ENCODE peak calls at places on chromosomes 2 and 18, in nine cellular contexts. One of them, this sample, is unnamed.

GRCh38 chr2:175600024-175600831 is 401.8 kb downstream of the LNPK start:
- DNase-seq in RPMI7951: no peak
- DNase-seq in activated CD4-positive, alpha-beta T cell treated with anti-CD3 and anti-CD28 coated beads, Interleukin-2, amount 50 U/mL, for 48 hours: no peak
- DNase-seq in progenitor cell of endocrine pancreas: no peak
- DNase-seq in NCI-H460: no peak
- DNase-seq in NCI-H1092 treated with DMSO at 0.1 percent for 48 hours: no peak
- DNase-seq in AG08395: peak
- DNase-seq in H9: no peak
- DNase-seq in transverse colon: no peak
- DNase-seq in this sample: no peak

GRCh38 chr18:2935438-2936192 is 77.3 kb downstream of the LPIN2 start:
- DNase-seq in RPMI7951: no peak
- DNase-seq in activated CD4-positive, alpha-beta T cell treated with anti-CD3 and anti-CD28 coated beads, Interleukin-2, amount 50 U/mL, for 48 hours: no peak
- DNase-seq in progenitor cell of endocrine pancreas: no peak
- DNase-seq in NCI-H460: no peak
- DNase-seq in NCI-H1092 treated with DMSO at 0.1 percent for 48 hours: no peak
- DNase-seq in AG08395: no peak
- DNase-seq in H9: no peak
- DNase-seq in transverse colon: no peak
- DNase-seq in this sample: no peak

GRCh38 chr2:42926438-42927333 is 134.3 kb upstream of the HAAO start:
- DNase-seq in RPMI7951: no peak
- DNase-seq in activated CD4-positive, alpha-beta T cell treated with anti-CD3 and anti-CD28 coated beads, Interleukin-2, amount 50 U/mL, for 48 hours: no peak
- DNase-seq in progenitor cell of endocrine pancreas: no peak
- DNase-seq in NCI-H460: no peak
- DNase-seq in NCI-H1092 treated with DMSO at 0.1 percent for 48 hours: peak
- DNase-seq in AG08395: no peak
- DNase-seq in H9: no peak
- DNase-seq in transverse colon: peak
- DNase-seq in this sample: peak

GRCh38 chr2:175169191-175169590 is 1.2 kb upstream of the ATF2 start:
- DNase-seq in RPMI7951: no peak
- DNase-seq in activated CD4-positive, alpha-beta T cell treated with anti-CD3 and anti-CD28 coated beads, Interleukin-2, amount 50 U/mL, for 48 hours: no peak
- DNase-seq in progenitor cell of endocrine pancreas: no peak
- DNase-seq in NCI-H460: no peak
- DNase-seq in NCI-H1092 treated with DMSO at 0.1 percent for 48 hours: no peak
- DNase-seq in AG08395: no peak
- DNase-seq in H9: no peak
- DNase-seq in transverse colon: no peak
- DNase-seq in this sample: no peak

GRCh38 chr2:200378652-200379290 is 72.3 kb downstream of the SPATS2L start:
- DNase-seq in RPMI7951: peak
- DNase-seq in activated CD4-positive, alpha-beta T cell treated with anti-CD3 and anti-CD28 coated beads, Interleukin-2, amount 50 U/mL, for 48 hours: no peak
- DNase-seq in progenitor cell of endocrine pancreas: no peak
- DNase-seq in NCI-H460: no peak
- DNase-seq in NCI-H1092 treated with DMSO at 0.1 percent for 48 hours: no peak
- DNase-seq in AG08395: peak
- DNase-seq in H9: no peak
- DNase-seq in transverse colon: no peak
- DNase-seq in this sample: no peak

GRCh38 chr2:98903767-98904485 is 32.1 kb downstream of the CRACDL start:
- DNase-seq in RPMI7951: no peak
- DNase-seq in activated CD4-positive, alpha-beta T cell treated with anti-CD3 and anti-CD28 coated beads, Interleukin-2, amount 50 U/mL, for 48 hours: no peak
- DNase-seq in progenitor cell of endocrine pancreas: no peak
- DNase-seq in NCI-H460: no peak
- DNase-seq in NCI-H1092 treated with DMSO at 0.1 percent for 48 hours: peak
- DNase-seq in AG08395: no peak
- DNase-seq in H9: peak
- DNase-seq in transverse colon: no peak
- DNase-seq in this sample: peak

GRCh38 chr2:69642709-69643601 is 584 bp downstream of the AAK1 start:
- DNase-seq in RPMI7951: peak
- DNase-seq in activated CD4-positive, alpha-beta T cell treated with anti-CD3 and anti-CD28 coated beads, Interleukin-2, amount 50 U/mL, for 48 hours: peak
- DNase-seq in progenitor cell of endocrine pancreas: no peak
- DNase-seq in NCI-H460: peak
- DNase-seq in NCI-H1092 treated with DMSO at 0.1 percent for 48 hours: peak
- DNase-seq in AG08395: peak
- DNase-seq in H9: peak
- DNase-seq in transverse colon: peak
- DNase-seq in this sample: peak

GRCh38 chr2:55151721-55152433 is 80.2 kb downstream of the CLHC1 start:
- DNase-seq in RPMI7951: no peak
- DNase-seq in activated CD4-positive, alpha-beta T cell treated with anti-CD3 and anti-CD28 coated beads, Interleukin-2, amount 50 U/mL, for 48 hours: no peak
- DNase-seq in progenitor cell of endocrine pancreas: no peak
- DNase-seq in NCI-H460: no peak
- DNase-seq in NCI-H1092 treated with DMSO at 0.1 percent for 48 hours: no peak
- DNase-seq in AG08395: no peak
- DNase-seq in H9: no peak
- DNase-seq in transverse colon: no peak
- DNase-seq in this sample: peak

GRCh38 chr2:151614606-151615306 is 119.5 kb downstream of the NEB start:
- DNase-seq in RPMI7951: no peak
- DNase-seq in activated CD4-positive, alpha-beta T cell treated with anti-CD3 and anti-CD28 coated beads, Interleukin-2, amount 50 U/mL, for 48 hours: no peak
- DNase-seq in progenitor cell of endocrine pancreas: no peak
- DNase-seq in NCI-H460: no peak
- DNase-seq in NCI-H1092 treated with DMSO at 0.1 percent for 48 hours: no peak
- DNase-seq in AG08395: no peak
- DNase-seq in H9: no peak
- DNase-seq in transverse colon: no peak
- DNase-seq in this sample: no peak

GRCh38 chr2:101983928-101984327 is 7.8 kb upstream of the IL1R2 start:
- DNase-seq in RPMI7951: peak
- DNase-seq in activated CD4-positive, alpha-beta T cell treated with anti-CD3 and anti-CD28 coated beads, Interleukin-2, amount 50 U/mL, for 48 hours: no peak
- DNase-seq in progenitor cell of endocrine pancreas: no peak
- DNase-seq in NCI-H460: no peak
- DNase-seq in NCI-H1092 treated with DMSO at 0.1 percent for 48 hours: no peak
- DNase-seq in AG08395: peak
- DNase-seq in H9: no peak
- DNase-seq in transverse colon: no peak
- DNase-seq in this sample: no peak

GRCh38 chr2:95277246-95277906 is 3.1 kb downstream of the PROM2 start:
- DNase-seq in RPMI7951: peak
- DNase-seq in activated CD4-positive, alpha-beta T cell treated with anti-CD3 and anti-CD28 coated beads, Interleukin-2, amount 50 U/mL, for 48 hours: no peak
- DNase-seq in progenitor cell of endocrine pancreas: no peak
- DNase-seq in NCI-H460: no peak
- DNase-seq in NCI-H1092 treated with DMSO at 0.1 percent for 48 hours: no peak
- DNase-seq in AG08395: no peak
- DNase-seq in H9: peak
- DNase-seq in transverse colon: peak
- DNase-seq in this sample: peak

GRCh38 chr18:30175621-30176225 is 866.8 kb downstream of the DSC3 start:
- DNase-seq in RPMI7951: no peak
- DNase-seq in activated CD4-positive, alpha-beta T cell treated with anti-CD3 and anti-CD28 coated beads, Interleukin-2, amount 50 U/mL, for 48 hours: no peak
- DNase-seq in progenitor cell of endocrine pancreas: no peak
- DNase-seq in NCI-H460: no peak
- DNase-seq in NCI-H1092 treated with DMSO at 0.1 percent for 48 hours: no peak
- DNase-seq in AG08395: no peak
- DNase-seq in H9: no peak
- DNase-seq in transverse colon: no peak
- DNase-seq in this sample: no peak

GRCh38 chr2:204545861-204546773 is 842 bp downstream of the PARD3B start:
- DNase-seq in RPMI7951: no peak
- DNase-seq in activated CD4-positive, alpha-beta T cell treated with anti-CD3 and anti-CD28 coated beads, Interleukin-2, amount 50 U/mL, for 48 hours: peak
- DNase-seq in progenitor cell of endocrine pancreas: peak
- DNase-seq in NCI-H460: no peak
- DNase-seq in NCI-H1092 treated with DMSO at 0.1 percent for 48 hours: no peak
- DNase-seq in AG08395: no peak
- DNase-seq in H9: peak
- DNase-seq in transverse colon: peak
- DNase-seq in this sample: peak

GRCh38 chr18:55968550-55968949 is 380.6 kb upstream of the TCF4 start:
- DNase-seq in RPMI7951: peak
- DNase-seq in activated CD4-positive, alpha-beta T cell treated with anti-CD3 and anti-CD28 coated beads, Interleukin-2, amount 50 U/mL, for 48 hours: no peak
- DNase-seq in progenitor cell of endocrine pancreas: no peak
- DNase-seq in NCI-H460: no peak
- DNase-seq in NCI-H1092 treated with DMSO at 0.1 percent for 48 hours: no peak
- DNase-seq in AG08395: peak
- DNase-seq in H9: no peak
- DNase-seq in transverse colon: no peak
- DNase-seq in this sample: no peak

GRCh38 chr2:127625146-127625943 is 20.6 kb upstream of the GPR17 start:
- DNase-seq in RPMI7951: no peak
- DNase-seq in activated CD4-positive, alpha-beta T cell treated with anti-CD3 and anti-CD28 coated beads, Interleukin-2, amount 50 U/mL, for 48 hours: no peak
- DNase-seq in progenitor cell of endocrine pancreas: no peak
- DNase-seq in NCI-H460: no peak
- DNase-seq in NCI-H1092 treated with DMSO at 0.1 percent for 48 hours: no peak
- DNase-seq in AG08395: no peak
- DNase-seq in H9: no peak
- DNase-seq in transverse colon: peak
- DNase-seq in this sample: peak

GRCh38 chr18:63979409-63979908 is 9.6 kb downstream of the SERPINB8 start:
- DNase-seq in RPMI7951: peak
- DNase-seq in activated CD4-positive, alpha-beta T cell treated with anti-CD3 and anti-CD28 coated beads, Interleukin-2, amount 50 U/mL, for 48 hours: peak
- DNase-seq in progenitor cell of endocrine pancreas: peak
- DNase-seq in NCI-H460: peak
- DNase-seq in NCI-H1092 treated with DMSO at 0.1 percent for 48 hours: peak
- DNase-seq in AG08395: peak
- DNase-seq in H9: peak
- DNase-seq in transverse colon: peak
- DNase-seq in this sample: peak

GRCh38 chr2:152098033-152098797 is 629 bp downstream of the CACNB4 start:
- DNase-seq in RPMI7951: no peak
- DNase-seq in activated CD4-positive, alpha-beta T cell treated with anti-CD3 and anti-CD28 coated beads, Interleukin-2, amount 50 U/mL, for 48 hours: no peak
- DNase-seq in progenitor cell of endocrine pancreas: no peak
- DNase-seq in NCI-H460: no peak
- DNase-seq in NCI-H1092 treated with DMSO at 0.1 percent for 48 hours: no peak
- DNase-seq in AG08395: peak
- DNase-seq in H9: peak
- DNase-seq in transverse colon: peak
- DNase-seq in this sample: peak

GRCh38 chr2:201470821-201471731 is 19.5 kb downstream of the STRADB start:
- DNase-seq in RPMI7951: peak
- DNase-seq in activated CD4-positive, alpha-beta T cell treated with anti-CD3 and anti-CD28 coated beads, Interleukin-2, amount 50 U/mL, for 48 hours: no peak
- DNase-seq in progenitor cell of endocrine pancreas: no peak
- DNase-seq in NCI-H460: no peak
- DNase-seq in NCI-H1092 treated with DMSO at 0.1 percent for 48 hours: no peak
- DNase-seq in AG08395: peak
- DNase-seq in H9: peak
- DNase-seq in transverse colon: no peak
- DNase-seq in this sample: peak

GRCh38 chr2:176101862-176102261 is 2.3 kb downstream of the HOXD12 start:
- DNase-seq in RPMI7951: no peak
- DNase-seq in activated CD4-positive, alpha-beta T cell treated with anti-CD3 and anti-CD28 coated beads, Interleukin-2, amount 50 U/mL, for 48 hours: no peak
- DNase-seq in progenitor cell of endocrine pancreas: no peak
- DNase-seq in NCI-H460: no peak
- DNase-seq in NCI-H1092 treated with DMSO at 0.1 percent for 48 hours: no peak
- DNase-seq in AG08395: no peak
- DNase-seq in H9: peak
- DNase-seq in transverse colon: no peak
- DNase-seq in this sample: peak

GRCh38 chr2:65054749-65055426 is 1.3 kb upstream of the CEP68 start:
- DNase-seq in RPMI7951: no peak
- DNase-seq in activated CD4-positive, alpha-beta T cell treated with anti-CD3 and anti-CD28 coated beads, Interleukin-2, amount 50 U/mL, for 48 hours: no peak
- DNase-seq in progenitor cell of endocrine pancreas: no peak
- DNase-seq in NCI-H460: no peak
- DNase-seq in NCI-H1092 treated with DMSO at 0.1 percent for 48 hours: no peak
- DNase-seq in AG08395: no peak
- DNase-seq in H9: no peak
- DNase-seq in transverse colon: no peak
- DNase-seq in this sample: no peak

GRCh38 chr2:16394072-16394985 is 271.3 kb downstream of the CYRIA start:
- DNase-seq in RPMI7951: no peak
- DNase-seq in activated CD4-positive, alpha-beta T cell treated with anti-CD3 and anti-CD28 coated beads, Interleukin-2, amount 50 U/mL, for 48 hours: no peak
- DNase-seq in progenitor cell of endocrine pancreas: no peak
- DNase-seq in NCI-H460: no peak
- DNase-seq in NCI-H1092 treated with DMSO at 0.1 percent for 48 hours: no peak
- DNase-seq in AG08395: no peak
- DNase-seq in H9: no peak
- DNase-seq in transverse colon: no peak
- DNase-seq in this sample: no peak

GRCh38 chr18:60096428-60096827 is 196.6 kb downstream of the PMAIP1 start:
- DNase-seq in RPMI7951: no peak
- DNase-seq in activated CD4-positive, alpha-beta T cell treated with anti-CD3 and anti-CD28 coated beads, Interleukin-2, amount 50 U/mL, for 48 hours: no peak
- DNase-seq in progenitor cell of endocrine pancreas: no peak
- DNase-seq in NCI-H460: no peak
- DNase-seq in NCI-H1092 treated with DMSO at 0.1 percent for 48 hours: no peak
- DNase-seq in AG08395: no peak
- DNase-seq in H9: no peak
- DNase-seq in transverse colon: no peak
- DNase-seq in this sample: no peak

GRCh38 chr2:203209538-203209937 is 29.3 kb upstream of the CYP20A1 start:
- DNase-seq in RPMI7951: no peak
- DNase-seq in activated CD4-positive, alpha-beta T cell treated with anti-CD3 and anti-CD28 coated beads, Interleukin-2, amount 50 U/mL, for 48 hours: no peak
- DNase-seq in progenitor cell of endocrine pancreas: no peak
- DNase-seq in NCI-H460: no peak
- DNase-seq in NCI-H1092 treated with DMSO at 0.1 percent for 48 hours: no peak
- DNase-seq in AG08395: no peak
- DNase-seq in H9: no peak
- DNase-seq in transverse colon: no peak
- DNase-seq in this sample: no peak

GRCh38 chr18:46174317-46175039 is 70.3 kb downstream of the HAUS1 start:
- DNase-seq in RPMI7951: no peak
- DNase-seq in activated CD4-positive, alpha-beta T cell treated with anti-CD3 and anti-CD28 coated beads, Interleukin-2, amount 50 U/mL, for 48 hours: peak
- DNase-seq in progenitor cell of endocrine pancreas: peak
- DNase-seq in NCI-H460: no peak
- DNase-seq in NCI-H1092 treated with DMSO at 0.1 percent for 48 hours: peak
- DNase-seq in AG08395: peak
- DNase-seq in H9: peak
- DNase-seq in transverse colon: peak
- DNase-seq in this sample: peak

GRCh38 chr18:48533340-48534093 is 5.3 kb upstream of the CTIF start:
- DNase-seq in RPMI7951: no peak
- DNase-seq in activated CD4-positive, alpha-beta T cell treated with anti-CD3 and anti-CD28 coated beads, Interleukin-2, amount 50 U/mL, for 48 hours: no peak
- DNase-seq in progenitor cell of endocrine pancreas: no peak
- DNase-seq in NCI-H460: no peak
- DNase-seq in NCI-H1092 treated with DMSO at 0.1 percent for 48 hours: no peak
- DNase-seq in AG08395: no peak
- DNase-seq in H9: no peak
- DNase-seq in transverse colon: no peak
- DNase-seq in this sample: peak

This sample was measured in endodermal cell.